ENCODE peak calls at places on chromosomes 2 and 18, in six cellular contexts. V is M059J, P is A549, R is HCEC 1CT, Q is epithelial cell of esophagus, B is HFFc6. F is an unnamed sample.
A peak's percentile ranks its signal among the peaks of the same experiment; 100 is the strongest.

GRCh38 chr2:102806250-102806837 is 44.5 kb downstream of the TMEM182 start:
- DNase-seq in V (peak; percentile 57), P (peak; percentile 54), R (peak; percentile 59), Q (peak; percentile 71), B (peak; percentile 64), F (no peak)

GRCh38 chr2:237693281-237694039 is 66.1 kb downstream of the LRRFIP1 start:
- DNase-seq in V (peak; percentile 76), P (peak; percentile 63), R (peak; percentile 84), Q (peak; percentile 92), B (peak; percentile 66), F (no peak)

GRCh38 chr18:80159713-80160636 is 50.9 kb downstream of the ADNP2 start:
- DNase-seq in V (no peak), P (no peak), R (no peak), Q (no peak), B (no peak), F (no peak)

GRCh38 chr2:230821261-230821990 is 43.3 kb upstream of the ITM2C start:
- DNase-seq in V (peak; percentile 13), P (no peak), R (no peak), Q (no peak), B (no peak), F (no peak)

GRCh38 chr2:39107724-39108273 is 13.1 kb downstream of the SOS1 start:
- DNase-seq in V (no peak), P (no peak), R (no peak), Q (no peak), B (no peak), F (no peak)

GRCh38 chr2:187527262-187527661 is 27.0 kb downstream of the TFPI start:
- DNase-seq in V (peak; percentile 55), P (no peak), R (no peak), Q (no peak), B (no peak), F (no peak)

GRCh38 chr18:37565985-37566478 is 434 bp upstream of the CELF4 start:
- DNase-seq in V (peak; percentile 20), P (peak; percentile 32), R (no peak), Q (peak; percentile 33), B (peak; percentile 22), F (no peak)

GRCh38 chr2:188576657-188577056 is 285.0 kb downstream of the GULP1 start:
- DNase-seq in V (no peak), P (no peak), R (no peak), Q (no peak), B (no peak), F (no peak)

GRCh38 chr18:22169011-22169888 is at the start of gene GATA6:
- DNase-seq in V (peak; percentile 84), P (peak; percentile 75), R (peak; percentile 81), Q (peak; percentile 88), B (peak; percentile 63), F (no peak)

GRCh38 chr2:70979626-70980025 is 1.2 kb downstream of the ANKRD53 start:
- DNase-seq in V (no peak), P (no peak), R (no peak), Q (no peak), B (no peak), F (no peak)

GRCh38 chr2:84676295-84676694 is 160.0 kb downstream of the DNAH6 start:
- DNase-seq in V (peak; percentile 54), P (no peak), R (peak; percentile 91), Q (no peak), B (peak; percentile 90), F (no peak)

GRCh38 chr2:241929551-241930490 is 60.3 kb downstream of the RTP5 start:
- DNase-seq in V (no peak), P (no peak), R (no peak), Q (no peak), B (no peak), F (no peak)

GRCh38 chr2:20514596-20515269 is 67.9 kb downstream of the RHOB start:
- DNase-seq in V (peak; percentile 95), P (no peak), R (peak; percentile 94), Q (peak; percentile 97), B (peak; percentile 91), F (no peak)

GRCh38 chr18:25621144-25621543 is 269.2 kb upstream of the ZNF521 start:
- DNase-seq in V (peak; percentile 15), P (no peak), R (no peak), Q (no peak), B (no peak), F (no peak)

GRCh38 chr2:215728504-215729065 is 284.8 kb downstream of the MREG start:
- DNase-seq in V (peak; percentile 91), P (no peak), R (peak; percentile 100), Q (peak; percentile 93), B (peak; percentile 95), F (peak; percentile 35)

GRCh38 chr2:150143087-150143536 is 344.4 kb downstream of the RND3 start:
- DNase-seq in V (peak; percentile 75), P (no peak), R (peak; percentile 72), Q (peak; percentile 82), B (peak; percentile 77), F (no peak)

GRCh38 chr2:189751080-189751658 is 11.4 kb downstream of the OSGEPL1 start:
- DNase-seq in V (peak; percentile 46), P (peak; percentile 44), R (peak; percentile 36), Q (peak; percentile 45), B (peak; percentile 45), F (no peak)

GRCh38 chr2:175207741-175208438 is 26.4 kb upstream of the ATP5MC3 start:
- DNase-seq in V (no peak), P (no peak), R (no peak), Q (no peak), B (no peak), F (no peak)